ENCODE peak calls at places on chromosome 16, in seven cellular contexts. One of them, this sample, is unnamed.

GRCh38 chr16:70467608-70468007 is 13.2 kb downstream of the FCSK start:
- DNase-seq in stimulated activated CD4-positive, alpha-beta T cell treated with anti-CD3 and anti-CD28 coated beads, Interleukin-15, amount 100 ng/mL, for 1 hour: no peak
- DNase-seq in foreskin fibroblast: no peak
- DNase-seq in SK-N-MC: no peak
- DNase-seq in stimulated activated CD8-positive, alpha-beta memory T cell treated with anti-CD3 and anti-CD28 coated beads, Interleukin-15, amount 100 ng/mL, for 1 hour: no peak
- DNase-seq in A549: no peak
- DNase-seq in NCI-H460: no peak
- DNase-seq in this sample: no peak

GRCh38 chr16:67923414-67924127 is 8.1 kb downstream of the CTRL start:
- DNase-seq in NCI-H460: no peak
- DNase-seq in A549: no peak
- DNase-seq in SK-N-MC: no peak
- DNase-seq in foreskin fibroblast: no peak
- DNase-seq in stimulated activated CD4-positive, alpha-beta T cell treated with anti-CD3 and anti-CD28 coated beads, Interleukin-15, amount 100 ng/mL, for 1 hour: no peak
- DNase-seq in stimulated activated CD8-positive, alpha-beta memory T cell treated with anti-CD3 and anti-CD28 coated beads, Interleukin-15, amount 100 ng/mL, for 1 hour: no peak
- DNase-seq in this sample: no peak

GRCh38 chr16:74521691-74522090 is 85.2 kb downstream of the GLG1 start:
- DNase-seq in stimulated activated CD4-positive, alpha-beta T cell treated with anti-CD3 and anti-CD28 coated beads, Interleukin-15, amount 100 ng/mL, for 1 hour: no peak
- DNase-seq in stimulated activated CD8-positive, alpha-beta memory T cell treated with anti-CD3 and anti-CD28 coated beads, Interleukin-15, amount 100 ng/mL, for 1 hour: no peak
- DNase-seq in A549: no peak
- DNase-seq in foreskin fibroblast: peak
- DNase-seq in SK-N-MC: no peak
- DNase-seq in NCI-H460: no peak
- DNase-seq in this sample: no peak

GRCh38 chr16:87931504-87931903 is 4.8 kb downstream of the CA5A start:
- DNase-seq in A549: no peak
- DNase-seq in NCI-H460: no peak
- DNase-seq in foreskin fibroblast: peak
- DNase-seq in SK-N-MC: no peak
- DNase-seq in stimulated activated CD4-positive, alpha-beta T cell treated with anti-CD3 and anti-CD28 coated beads, Interleukin-15, amount 100 ng/mL, for 1 hour: no peak
- DNase-seq in stimulated activated CD8-positive, alpha-beta memory T cell treated with anti-CD3 and anti-CD28 coated beads, Interleukin-15, amount 100 ng/mL, for 1 hour: no peak
- DNase-seq in this sample: peak

GRCh38 chr16:86344881-86345280 is 165.4 kb upstream of the FOXF1 start:
- DNase-seq in SK-N-MC: no peak
- DNase-seq in stimulated activated CD4-positive, alpha-beta T cell treated with anti-CD3 and anti-CD28 coated beads, Interleukin-15, amount 100 ng/mL, for 1 hour: no peak
- DNase-seq in A549: no peak
- DNase-seq in stimulated activated CD8-positive, alpha-beta memory T cell treated with anti-CD3 and anti-CD28 coated beads, Interleukin-15, amount 100 ng/mL, for 1 hour: no peak
- DNase-seq in NCI-H460: no peak
- DNase-seq in foreskin fibroblast: no peak
- DNase-seq in this sample: no peak

GRCh38 chr16:72887537-72887936 is 160.4 kb downstream of the ZFHX3 start:
- DNase-seq in NCI-H460: no peak
- DNase-seq in stimulated activated CD4-positive, alpha-beta T cell treated with anti-CD3 and anti-CD28 coated beads, Interleukin-15, amount 100 ng/mL, for 1 hour: no peak
- DNase-seq in SK-N-MC: no peak
- DNase-seq in stimulated activated CD8-positive, alpha-beta memory T cell treated with anti-CD3 and anti-CD28 coated beads, Interleukin-15, amount 100 ng/mL, for 1 hour: no peak
- DNase-seq in foreskin fibroblast: no peak
- DNase-seq in A549: no peak
- DNase-seq in this sample: no peak

GRCh38 chr16:668519-669171 is 713 bp downstream of the RHOT2 start:
- DNase-seq in stimulated activated CD4-positive, alpha-beta T cell treated with anti-CD3 and anti-CD28 coated beads, Interleukin-15, amount 100 ng/mL, for 1 hour: no peak
- DNase-seq in A549: no peak
- DNase-seq in foreskin fibroblast: no peak
- DNase-seq in NCI-H460: no peak
- DNase-seq in SK-N-MC: no peak
- DNase-seq in stimulated activated CD8-positive, alpha-beta memory T cell treated with anti-CD3 and anti-CD28 coated beads, Interleukin-15, amount 100 ng/mL, for 1 hour: no peak
- DNase-seq in this sample: no peak

GRCh38 chr16:88905563-88905962 is 39.1 kb upstream of the PABPN1L start:
- DNase-seq in SK-N-MC: no peak
- DNase-seq in stimulated activated CD8-positive, alpha-beta memory T cell treated with anti-CD3 and anti-CD28 coated beads, Interleukin-15, amount 100 ng/mL, for 1 hour: no peak
- DNase-seq in A549: peak
- DNase-seq in stimulated activated CD4-positive, alpha-beta T cell treated with anti-CD3 and anti-CD28 coated beads, Interleukin-15, amount 100 ng/mL, for 1 hour: no peak
- DNase-seq in NCI-H460: no peak
- DNase-seq in foreskin fibroblast: no peak
- DNase-seq in this sample: no peak

GRCh38 chr16:53900678-53901077 is 196.7 kb downstream of the FTO start:
- DNase-seq in foreskin fibroblast: no peak
- DNase-seq in SK-N-MC: no peak
- DNase-seq in stimulated activated CD8-positive, alpha-beta memory T cell treated with anti-CD3 and anti-CD28 coated beads, Interleukin-15, amount 100 ng/mL, for 1 hour: no peak
- DNase-seq in A549: no peak
- DNase-seq in NCI-H460: no peak
- DNase-seq in stimulated activated CD4-positive, alpha-beta T cell treated with anti-CD3 and anti-CD28 coated beads, Interleukin-15, amount 100 ng/mL, for 1 hour: no peak
- DNase-seq in this sample: no peak

GRCh38 chr16:49504626-49505025 is 131.0 kb downstream of the C16orf78 start:
- DNase-seq in NCI-H460: no peak
- DNase-seq in stimulated activated CD8-positive, alpha-beta memory T cell treated with anti-CD3 and anti-CD28 coated beads, Interleukin-15, amount 100 ng/mL, for 1 hour: no peak
- DNase-seq in A549: no peak
- DNase-seq in foreskin fibroblast: no peak
- DNase-seq in stimulated activated CD4-positive, alpha-beta T cell treated with anti-CD3 and anti-CD28 coated beads, Interleukin-15, amount 100 ng/mL, for 1 hour: no peak
- DNase-seq in SK-N-MC: no peak
- DNase-seq in this sample: no peak

GRCh38 chr16:85309656-85310587 is 197.7 kb upstream of the CIBAR2 start:
- DNase-seq in foreskin fibroblast: no peak
- DNase-seq in stimulated activated CD8-positive, alpha-beta memory T cell treated with anti-CD3 and anti-CD28 coated beads, Interleukin-15, amount 100 ng/mL, for 1 hour: no peak
- DNase-seq in SK-N-MC: no peak
- DNase-seq in stimulated activated CD4-positive, alpha-beta T cell treated with anti-CD3 and anti-CD28 coated beads, Interleukin-15, amount 100 ng/mL, for 1 hour: no peak
- DNase-seq in A549: no peak
- DNase-seq in NCI-H460: no peak
- DNase-seq in this sample: no peak

GRCh38 chr16:4011225-4011939 is 104.9 kb downstream of the ADCY9 start:
- DNase-seq in SK-N-MC: no peak
- DNase-seq in stimulated activated CD4-positive, alpha-beta T cell treated with anti-CD3 and anti-CD28 coated beads, Interleukin-15, amount 100 ng/mL, for 1 hour: no peak
- DNase-seq in foreskin fibroblast: no peak
- DNase-seq in NCI-H460: no peak
- DNase-seq in A549: no peak
- DNase-seq in stimulated activated CD8-positive, alpha-beta memory T cell treated with anti-CD3 and anti-CD28 coated beads, Interleukin-15, amount 100 ng/mL, for 1 hour: no peak
- DNase-seq in this sample: no peak

GRCh38 chr16:56695246-56695645 is 13.0 kb downstream of the MT1X start:
- DNase-seq in foreskin fibroblast: no peak
- DNase-seq in stimulated activated CD8-positive, alpha-beta memory T cell treated with anti-CD3 and anti-CD28 coated beads, Interleukin-15, amount 100 ng/mL, for 1 hour: no peak
- DNase-seq in A549: no peak
- DNase-seq in stimulated activated CD4-positive, alpha-beta T cell treated with anti-CD3 and anti-CD28 coated beads, Interleukin-15, amount 100 ng/mL, for 1 hour: no peak
- DNase-seq in SK-N-MC: no peak
- DNase-seq in NCI-H460: no peak
- DNase-seq in this sample: no peak

GRCh38 chr16:46573008-46573833 is 48.0 kb downstream of the SHCBP1 start:
- DNase-seq in SK-N-MC: peak
- DNase-seq in stimulated activated CD4-positive, alpha-beta T cell treated with anti-CD3 and anti-CD28 coated beads, Interleukin-15, amount 100 ng/mL, for 1 hour: no peak
- DNase-seq in stimulated activated CD8-positive, alpha-beta memory T cell treated with anti-CD3 and anti-CD28 coated beads, Interleukin-15, amount 100 ng/mL, for 1 hour: no peak
- DNase-seq in foreskin fibroblast: peak
- DNase-seq in NCI-H460: peak
- DNase-seq in A549: peak
- DNase-seq in this sample: no peak

GRCh38 chr16:1614226-1615102 is 2.3 kb downstream of the CRAMP1 start:
- DNase-seq in SK-N-MC: no peak
- DNase-seq in NCI-H460: no peak
- DNase-seq in foreskin fibroblast: peak
- DNase-seq in stimulated activated CD8-positive, alpha-beta memory T cell treated with anti-CD3 and anti-CD28 coated beads, Interleukin-15, amount 100 ng/mL, for 1 hour: no peak
- DNase-seq in A549: no peak
- DNase-seq in stimulated activated CD4-positive, alpha-beta T cell treated with anti-CD3 and anti-CD28 coated beads, Interleukin-15, amount 100 ng/mL, for 1 hour: no peak
- DNase-seq in this sample: no peak

GRCh38 chr16:931651-932500 is 38.9 kb downstream of the LMF1 start:
- DNase-seq in A549: no peak
- DNase-seq in stimulated activated CD8-positive, alpha-beta memory T cell treated with anti-CD3 and anti-CD28 coated beads, Interleukin-15, amount 100 ng/mL, for 1 hour: no peak
- DNase-seq in foreskin fibroblast: no peak
- DNase-seq in SK-N-MC: no peak
- DNase-seq in stimulated activated CD4-positive, alpha-beta T cell treated with anti-CD3 and anti-CD28 coated beads, Interleukin-15, amount 100 ng/mL, for 1 hour: no peak
- DNase-seq in NCI-H460: no peak
- DNase-seq in this sample: no peak

GRCh38 chr16:80507538-80507937 is 33.3 kb upstream of the DYNLRB2 start:
- DNase-seq in foreskin fibroblast: no peak
- DNase-seq in NCI-H460: no peak
- DNase-seq in stimulated activated CD8-positive, alpha-beta memory T cell treated with anti-CD3 and anti-CD28 coated beads, Interleukin-15, amount 100 ng/mL, for 1 hour: no peak
- DNase-seq in A549: no peak
- DNase-seq in SK-N-MC: no peak
- DNase-seq in stimulated activated CD4-positive, alpha-beta T cell treated with anti-CD3 and anti-CD28 coated beads, Interleukin-15, amount 100 ng/mL, for 1 hour: no peak
- DNase-seq in this sample: no peak

GRCh38 chr16:85365120-85365519 is 248.0 kb upstream of the GSE1 start:
- DNase-seq in stimulated activated CD8-positive, alpha-beta memory T cell treated with anti-CD3 and anti-CD28 coated beads, Interleukin-15, amount 100 ng/mL, for 1 hour: no peak
- DNase-seq in NCI-H460: no peak
- DNase-seq in SK-N-MC: no peak
- DNase-seq in stimulated activated CD4-positive, alpha-beta T cell treated with anti-CD3 and anti-CD28 coated beads, Interleukin-15, amount 100 ng/mL, for 1 hour: no peak
- DNase-seq in foreskin fibroblast: no peak
- DNase-seq in A549: no peak
- DNase-seq in this sample: no peak

GRCh38 chr16:59632266-59632855 is 898.2 kb upstream of the GOT2 start:
- DNase-seq in stimulated activated CD8-positive, alpha-beta memory T cell treated with anti-CD3 and anti-CD28 coated beads, Interleukin-15, amount 100 ng/mL, for 1 hour: no peak
- DNase-seq in foreskin fibroblast: peak
- DNase-seq in stimulated activated CD4-positive, alpha-beta T cell treated with anti-CD3 and anti-CD28 coated beads, Interleukin-15, amount 100 ng/mL, for 1 hour: no peak
- DNase-seq in SK-N-MC: no peak
- DNase-seq in A549: peak
- DNase-seq in NCI-H460: no peak
- DNase-seq in this sample: peak

GRCh38 chr16:8740775-8741355 is 56.6 kb downstream of the TMEM186 start:
- DNase-seq in stimulated activated CD8-positive, alpha-beta memory T cell treated with anti-CD3 and anti-CD28 coated beads, Interleukin-15, amount 100 ng/mL, for 1 hour: no peak
- DNase-seq in stimulated activated CD4-positive, alpha-beta T cell treated with anti-CD3 and anti-CD28 coated beads, Interleukin-15, amount 100 ng/mL, for 1 hour: no peak
- DNase-seq in NCI-H460: no peak
- DNase-seq in foreskin fibroblast: no peak
- DNase-seq in A549: no peak
- DNase-seq in SK-N-MC: no peak
- DNase-seq in this sample: no peak

GRCh38 chr16:58494981-58495860 is 4.7 kb upstream of the NDRG4 start:
- DNase-seq in NCI-H460: peak
- DNase-seq in SK-N-MC: peak
- DNase-seq in foreskin fibroblast: peak
- DNase-seq in stimulated activated CD4-positive, alpha-beta T cell treated with anti-CD3 and anti-CD28 coated beads, Interleukin-15, amount 100 ng/mL, for 1 hour: no peak
- DNase-seq in stimulated activated CD8-positive, alpha-beta memory T cell treated with anti-CD3 and anti-CD28 coated beads, Interleukin-15, amount 100 ng/mL, for 1 hour: no peak
- DNase-seq in A549: peak
- DNase-seq in this sample: no peak

GRCh38 chr16:67748791-67749282 is 29.7 kb upstream of the GFOD2 start:
- DNase-seq in stimulated activated CD8-positive, alpha-beta memory T cell treated with anti-CD3 and anti-CD28 coated beads, Interleukin-15, amount 100 ng/mL, for 1 hour: no peak
- DNase-seq in A549: no peak
- DNase-seq in SK-N-MC: no peak
- DNase-seq in stimulated activated CD4-positive, alpha-beta T cell treated with anti-CD3 and anti-CD28 coated beads, Interleukin-15, amount 100 ng/mL, for 1 hour: no peak
- DNase-seq in NCI-H460: no peak
- DNase-seq in foreskin fibroblast: no peak
- DNase-seq in this sample: no peak

GRCh38 chr16:31243734-31244670 is 15.8 kb upstream of the ITGAM start:
- DNase-seq in stimulated activated CD8-positive, alpha-beta memory T cell treated with anti-CD3 and anti-CD28 coated beads, Interleukin-15, amount 100 ng/mL, for 1 hour: no peak
- DNase-seq in foreskin fibroblast: no peak
- DNase-seq in SK-N-MC: no peak
- DNase-seq in stimulated activated CD4-positive, alpha-beta T cell treated with anti-CD3 and anti-CD28 coated beads, Interleukin-15, amount 100 ng/mL, for 1 hour: no peak
- DNase-seq in NCI-H460: no peak
- DNase-seq in A549: no peak
- DNase-seq in this sample: peak

GRCh38 chr16:23137256-23137655 is 12.0 kb downstream of the USP31 start:
- DNase-seq in foreskin fibroblast: no peak
- DNase-seq in NCI-H460: no peak
- DNase-seq in A549: no peak
- DNase-seq in stimulated activated CD4-positive, alpha-beta T cell treated with anti-CD3 and anti-CD28 coated beads, Interleukin-15, amount 100 ng/mL, for 1 hour: no peak
- DNase-seq in stimulated activated CD8-positive, alpha-beta memory T cell treated with anti-CD3 and anti-CD28 coated beads, Interleukin-15, amount 100 ng/mL, for 1 hour: no peak
- DNase-seq in SK-N-MC: no peak
- DNase-seq in this sample: no peak

GRCh38 chr16:22786691-22787090 is 27.3 kb upstream of the HS3ST2 start:
- DNase-seq in A549: no peak
- DNase-seq in SK-N-MC: no peak
- DNase-seq in stimulated activated CD8-positive, alpha-beta memory T cell treated with anti-CD3 and anti-CD28 coated beads, Interleukin-15, amount 100 ng/mL, for 1 hour: no peak
- DNase-seq in foreskin fibroblast: no peak
- DNase-seq in NCI-H460: no peak
- DNase-seq in stimulated activated CD4-positive, alpha-beta T cell treated with anti-CD3 and anti-CD28 coated beads, Interleukin-15, amount 100 ng/mL, for 1 hour: no peak
- DNase-seq in this sample: no peak

This sample was measured in CMK.